ENCODE peak calls at places on chromosomes 5 and 9, in four cellular contexts. S is epithelial cell of esophagus, Y is osteocyte, X is lower lobe of right lung. G is an unnamed sample.

GRCh38 chr9:656918-657583 is 184.4 kb upstream of the DMRT1 start:
- DNase-seq in Y (no peak), X (no peak), S (peak; percentile 53), G (no peak)

GRCh38 chr5:7794301-7794700 is 56.6 kb downstream of the CFAP90 start:
- DNase-seq in Y (no peak), S (no peak), X (no peak), G (no peak)

GRCh38 chr9:114387678-114388431 is at the start of gene AKNA:
- DNase-seq in S (peak; percentile 41), Y (peak; percentile 91), X (peak; percentile 86), G (peak; percentile 91)

GRCh38 chr5:75368391-75368790 is 31.4 kb downstream of the HMGCR start:
- DNase-seq in S (peak; percentile 43), Y (no peak), X (no peak), G (no peak)

GRCh38 chr9:114318416-114318815 is 4.5 kb upstream of the ORM1 start:
- DNase-seq in S (no peak), X (no peak), Y (peak; percentile 49), G (peak; percentile 24)

GRCh38 chr9:112863214-112863613 is 27.5 kb downstream of the SLC46A2 start:
- DNase-seq in X (peak; percentile 54), Y (no peak), S (no peak), G (no peak)

GRCh38 chr9:113632776-113633590 is 169.5 kb downstream of the RGS3 start:
- DNase-seq in X (no peak), Y (no peak), S (no peak), G (peak; percentile 36)

GRCh38 chr9:99663297-99663696 is 158.4 kb upstream of the NR4A3 start:
- DNase-seq in S (no peak), Y (no peak), X (no peak), G (no peak)

GRCh38 chr5:107808671-107809137 is 138.0 kb upstream of the EFNA5 start:
- DNase-seq in Y (no peak), X (no peak), S (no peak), G (no peak)

GRCh38 chr9:128214571-128215490 is 11.7 kb downstream of the DNM1 start:
- DNase-seq in X (no peak), S (peak; percentile 23), Y (no peak), G (no peak)

G was measured in coronary artery.